ENCODE peak calls at places on chromosomes 1 and 21, in six cellular contexts. I is IMR-90, D is neuronal stem cell, B is H9, P is trophoblast cell, Z is mesenchymal stem cell. X is an unnamed sample.

GRCh38 chr1:227883641-227884301 is 64.0 kb downstream of the WNT9A start:
- DNase-seq in I (no peak), D (no peak), B (no peak), P (no peak), Z (no peak), X (no peak)

GRCh38 chr21:35178098-35178497 is 129.0 kb upstream of the RUNX1 start:
- DNase-seq in I (peak), D (no peak), B (no peak), P (no peak), Z (no peak), X (no peak)

GRCh38 chr1:231750818-231751623 is 124.4 kb downstream of the DISC1 start:
- DNase-seq in I (no peak), D (no peak), B (no peak), P (no peak), Z (no peak), X (no peak)

GRCh38 chr1:16013220-16013907 is 4.5 kb downstream of the HSPB7 start:
- DNase-seq in I (peak), D (no peak), B (peak), P (peak), Z (peak), X (peak)

GRCh38 chr1:42259059-42259738 is 75.8 kb downstream of the FOXJ3 start:
- DNase-seq in I (peak), D (no peak), B (no peak), P (peak), Z (peak), X (no peak)

GRCh38 chr1:197441990-197442389 is 173.9 kb downstream of the CRB1 start:
- DNase-seq in I (peak), D (no peak), B (no peak), P (no peak), Z (peak), X (peak)

GRCh38 chr1:228093050-228093906 is 9.8 kb downstream of the C1orf35 start:
- DNase-seq in I (no peak), D (no peak), B (peak), P (peak), Z (no peak), X (no peak)

GRCh38 chr1:228396770-228397453 is 9.7 kb downstream of the TRIM11 start:
- DNase-seq in I (no peak), D (no peak), B (peak), P (no peak), Z (no peak), X (no peak)

GRCh38 chr1:6794164-6794563 is 8.9 kb downstream of the CAMTA1 start:
- DNase-seq in I (peak), D (no peak), B (no peak), P (peak), Z (peak), X (no peak)

GRCh38 chr1:228968841-228969606 is 233.7 kb downstream of the RHOU start:
- DNase-seq in I (no peak), D (peak), B (no peak), P (no peak), Z (no peak), X (no peak)

GRCh38 chr1:12595839-12596821 is 21.9 kb downstream of the DHRS3 start:
- DNase-seq in I (peak), D (no peak), B (peak), P (peak), Z (peak), X (peak)

GRCh38 chr1:230398856-230399255 is 27.3 kb downstream of the PGBD5 start:
- DNase-seq in I (no peak), D (no peak), B (no peak), P (no peak), Z (no peak), X (no peak)
- H2BK120ac ChIP-seq in I (no peak), D (no peak), B (no peak), P (no peak), Z (no peak), X (no peak)

DNA sequence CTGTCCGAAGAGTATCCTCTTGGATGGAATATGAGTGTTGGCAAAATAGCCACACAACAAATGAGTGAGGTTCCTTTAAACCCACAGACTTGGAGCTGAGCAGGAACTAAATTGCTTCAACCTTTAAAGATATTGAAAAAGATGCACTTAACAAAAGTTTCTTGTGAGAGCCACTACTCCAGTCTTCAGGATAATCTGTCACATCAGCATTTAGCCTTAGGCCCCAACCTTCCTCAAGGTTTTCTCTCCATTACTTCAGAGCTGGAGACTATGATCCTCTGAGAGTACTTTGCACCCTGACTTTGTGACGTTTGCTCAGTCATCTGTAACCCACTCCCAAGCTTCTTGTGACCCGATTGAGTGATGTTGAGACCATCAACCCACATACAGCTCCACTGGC is 212.8 kb downstream of the LRRC40 start:
- DNase-seq in I (no peak), D (no peak), B (no peak), P (no peak), Z (no peak), X (no peak)
- H4K91ac ChIP-seq in I (no peak), D (no peak), B (no peak), P (no peak), Z (no peak), X (no peak)

DNA sequence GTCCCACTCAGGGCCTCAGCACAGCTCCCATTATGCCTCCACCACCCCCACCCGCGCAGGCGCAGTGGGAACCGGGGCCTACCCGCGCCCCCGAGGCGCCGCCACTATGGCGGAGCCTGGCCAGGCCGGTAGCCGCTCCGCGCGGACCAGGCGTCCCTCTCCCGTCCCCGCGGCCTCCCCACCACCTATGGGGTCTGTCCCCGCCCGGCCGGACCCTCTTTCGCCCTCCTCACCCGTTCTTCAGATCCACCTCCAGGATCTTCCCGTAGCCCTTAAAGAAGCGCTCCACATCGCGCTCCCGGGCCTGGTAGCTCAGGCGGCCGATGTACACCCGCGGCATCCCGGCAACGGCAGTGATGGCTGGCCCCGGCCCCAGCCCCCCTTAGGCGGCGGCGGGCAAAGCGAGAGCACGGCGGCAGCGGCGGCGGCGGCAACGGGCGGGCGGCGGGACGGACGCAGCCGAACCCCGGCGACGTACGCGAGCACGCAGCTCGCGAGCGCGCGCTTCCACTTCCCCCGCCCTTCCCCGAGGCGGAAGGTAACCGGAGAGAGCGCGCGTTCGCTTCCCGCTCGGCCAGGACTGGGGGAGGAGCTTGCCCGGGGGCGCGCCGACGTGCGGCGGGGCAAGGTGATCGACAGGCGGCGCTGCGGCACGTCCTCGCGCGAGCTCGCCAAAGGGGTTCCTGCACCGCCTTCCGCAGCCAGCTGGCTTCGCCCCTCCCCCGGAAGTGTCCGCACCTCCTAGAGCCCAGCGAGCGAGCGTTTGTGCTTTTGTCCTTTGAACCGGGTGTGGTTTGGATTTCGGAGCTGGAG is at the start of gene SRSF4:
- DNase-seq in I (peak), D (peak), B (peak), P (peak), Z (peak), X (peak)
- H2BK120ac ChIP-seq in I (peak), D (peak), B (peak), P (peak), Z (peak), X (peak)

DNA sequence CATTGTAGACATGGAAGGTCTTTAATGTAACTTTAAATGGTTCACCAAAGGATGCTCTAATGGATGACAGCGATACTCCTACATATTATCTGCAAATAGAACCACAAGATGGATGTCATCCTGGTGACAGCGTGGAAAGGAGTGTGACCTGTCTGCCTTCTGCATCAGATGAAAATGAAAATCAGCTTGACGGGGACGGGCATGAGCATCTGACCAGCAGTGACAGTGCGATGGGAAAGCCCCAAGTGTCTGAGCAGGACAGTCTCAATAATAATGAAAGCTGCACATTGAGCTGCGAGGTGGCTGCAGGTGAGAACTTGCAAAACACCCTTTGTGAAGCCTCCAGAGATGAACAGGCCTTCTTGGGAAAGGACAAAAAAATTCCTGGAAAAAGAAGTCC is 25.2 kb downstream of the CNST start:
- DNase-seq in I (no peak), D (no peak), B (no peak), P (no peak), Z (no peak), X (no peak)
- H4K91ac ChIP-seq in I (peak), D (no peak), B (no peak), P (no peak), Z (no peak), X (no peak)

DNA sequence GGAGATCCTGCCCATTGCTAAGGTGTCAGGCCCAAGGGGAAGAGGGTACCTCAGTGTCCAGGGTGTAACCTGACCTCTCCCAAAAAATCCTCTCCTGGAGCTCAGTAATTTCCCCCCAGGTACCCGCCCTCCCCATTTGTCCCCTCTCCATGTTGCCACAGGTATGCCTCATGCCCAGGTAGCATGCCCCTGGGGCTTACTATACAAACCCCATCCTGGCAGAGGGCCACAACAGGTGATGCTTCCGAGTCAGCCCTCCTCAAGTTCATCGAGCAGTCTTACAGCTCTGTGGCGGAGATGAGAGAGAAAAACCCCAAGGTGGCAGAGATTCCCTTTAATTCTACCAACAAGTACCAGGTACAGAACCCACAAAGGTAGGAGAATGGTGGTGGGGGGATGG is 15.7 kb downstream of the ATP1A4 start:
- DNase-seq in I (no peak), D (no peak), B (no peak), P (no peak), Z (no peak), X (no peak)
- H2BK120ac ChIP-seq in I (no peak), D (no peak), B (no peak), P (no peak), Z (no peak), X (no peak)

GRCh38 chr1:216457356-216457755 is 34.1 kb upstream of the USH2A start:
- DNase-seq in I (peak), D (no peak), B (no peak), P (no peak), Z (no peak), X (no peak)

GRCh38 chr1:216456682-216457081 is 33.4 kb upstream of the USH2A start:
- DNase-seq in I (peak), D (no peak), B (no peak), P (no peak), Z (peak), X (no peak)

GRCh38 chr1:216458807-216459206 is 35.6 kb upstream of the USH2A start:
- DNase-seq in I (no peak), D (no peak), B (no peak), P (peak), Z (no peak), X (no peak)

GRCh38 chr1:216450252-216450651 is 27.0 kb upstream of the USH2A start:
- DNase-seq in I (no peak), D (no peak), B (no peak), P (no peak), Z (no peak), X (no peak)

GRCh38 chr1:216453777-216454176 is 30.5 kb upstream of the USH2A start:
- DNase-seq in I (no peak), D (no peak), B (no peak), P (no peak), Z (no peak), X (no peak)
- H4K91ac ChIP-seq in I (no peak), D (no peak), B (no peak), P (no peak), Z (no peak), X (no peak)

GRCh38 chr1:212608956-212609700 is 567 bp downstream of the ATF3 start:
- DNase-seq in I (no peak), D (peak), B (peak), P (peak), Z (peak), X (no peak)
- H2BK120ac ChIP-seq in I (peak), D (peak), B (peak), P (peak), Z (no peak), X (no peak)

GRCh38 chr1:32864375-32865019 is 6.2 kb downstream of the FNDC5 start:
- DNase-seq in I (no peak), D (no peak), B (no peak), P (no peak), Z (no peak), X (no peak)

GRCh38 chr1:32867151-32867550 is 3.6 kb downstream of the FNDC5 start:
- DNase-seq in I (no peak), D (no peak), B (no peak), P (no peak), Z (no peak), X (no peak)

GRCh38 chr1:32867671-32868070 is 3.0 kb downstream of the FNDC5 start:
- DNase-seq in I (no peak), D (no peak), B (no peak), P (no peak), Z (no peak), X (no peak)

GRCh38 chr1:32863516-32864245 is 7.0 kb downstream of the FNDC5 start:
- DNase-seq in I (no peak), D (no peak), B (no peak), P (no peak), Z (no peak), X (no peak)

DNA sequence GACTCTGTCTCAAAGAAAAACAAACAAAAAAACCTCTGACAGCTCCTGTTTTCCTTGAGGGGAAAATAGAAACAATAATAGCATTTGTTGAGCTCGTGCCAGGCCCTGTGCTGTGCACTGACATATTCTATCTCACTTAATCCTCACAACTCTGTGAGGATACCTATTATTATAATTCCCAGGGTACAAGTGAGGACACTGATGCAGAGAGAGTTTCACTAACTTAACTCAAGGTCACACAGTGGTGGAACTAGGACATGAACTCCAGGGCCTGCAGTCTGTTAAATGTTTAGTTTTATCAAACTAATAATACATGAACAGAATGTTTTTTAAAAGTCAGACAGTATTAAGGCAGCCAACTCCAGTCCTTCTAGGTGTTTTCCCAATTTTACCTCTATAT is 5.1 kb downstream of the FNDC5 start:
- DNase-seq in I (no peak), D (no peak), B (no peak), P (no peak), Z (no peak), X (no peak)
- H4K91ac ChIP-seq in I (no peak), D (no peak), B (no peak), P (no peak), Z (no peak), X (no peak)

X was measured in H1.